ENCODE peak calls at places on chromosomes 13 and 19, in four cellular contexts. Y is mammary epithelial cell, G is keratinocyte, A is RPMI7951. L is an unnamed sample.

GRCh38 chr19:30645946-30646577 is 273.9 kb downstream of the ZNF536 start:
- DNase-seq in Y (no peak), G (no peak), A (no peak), L (no peak)

GRCh38 chr19:23273022-23273593 is 22.9 kb upstream of the ZNF724 start:
- DNase-seq in Y (peak), G (no peak), A (no peak), L (no peak)

GRCh38 chr13:77860621-77861020 is 58.0 kb downstream of the EDNRB start:
- DNase-seq in Y (no peak), G (no peak), A (peak), L (peak)

GRCh38 chr19:51398096-51398704 is 7.8 kb upstream of the C19orf84 start:
- DNase-seq in Y (no peak), G (no peak), A (peak), L (peak)

GRCh38 chr13:33787051-33787591 is 30.8 kb upstream of the RFC3 start:
- DNase-seq in Y (peak), G (no peak), A (peak), L (peak)

GRCh38 chr19:4506449-4507149 is 11.7 kb downstream of the PLIN4 start:
- DNase-seq in Y (peak), G (no peak), A (peak), L (peak)

GRCh38 chr13:101149735-101150380 is 266.4 kb downstream of the NALCN start:
- DNase-seq in Y (peak), G (no peak), A (peak), L (peak)

GRCh38 chr19:55459950-55460657 is 1.3 kb downstream of the ISOC2 start:
- DNase-seq in Y (no peak), G (no peak), A (no peak), L (no peak)

GRCh38 chr13:37446503-37446902 is 152.1 kb downstream of the POSTN start:
- DNase-seq in Y (peak), G (peak), A (peak), L (peak)

GRCh38 chr13:47521895-47522487 is 479.1 kb downstream of the SUCLA2 start:
- DNase-seq in Y (no peak), G (no peak), A (no peak), L (no peak)

GRCh38 chr19:42053037-42053935 is 16.7 kb downstream of the GRIK5 start:
- DNase-seq in Y (peak), G (no peak), A (peak), L (peak)

GRCh38 chr13:44819245-44819644 is 170.0 kb downstream of the NUFIP1 start:
- DNase-seq in Y (peak), G (peak), A (peak), L (peak)

GRCh38 chr13:76474356-76474755 is 411.8 kb downstream of the KCTD12 start:
- DNase-seq in Y (no peak), G (no peak), A (no peak), L (no peak)

GRCh38 chr13:44048326-44048725 is 168.6 kb downstream of the LACC1 start:
- DNase-seq in Y (no peak), G (no peak), A (peak), L (peak)

GRCh38 chr19:48292798-48293197 is 22.9 kb downstream of the ZNF114 start:
- DNase-seq in Y (peak), G (peak), A (peak), L (peak)

GRCh38 chr13:113162783-113163685 is 4.6 kb downstream of the PROZ start:
- DNase-seq in Y (no peak), G (no peak), A (no peak), L (no peak)

GRCh38 chr13:103289661-103290060 is 223.4 kb upstream of the SLC10A2 start:
- DNase-seq in Y (no peak), G (no peak), A (no peak), L (no peak)

GRCh38 chr13:71695662-71696061 is 171.3 kb downstream of the DACH1 start:
- DNase-seq in Y (no peak), G (no peak), A (no peak), L (no peak)

GRCh38 chr13:26967119-26968038 is 204.2 kb downstream of the USP12 start:
- DNase-seq in Y (no peak), G (no peak), A (peak), L (no peak)

GRCh38 chr19:49213791-49214190 is 56.2 kb downstream of the TRPM4 start:
- DNase-seq in Y (no peak), G (no peak), A (no peak), L (no peak)

GRCh38 chr13:111345682-111346081 is 25.2 kb downstream of the TEX29 start:
- DNase-seq in Y (no peak), G (no peak), A (no peak), L (no peak)

L was measured in MCF 10A.